ENCODE peak calls at places on chromosomes 7 and 10, in five cellular contexts. A is NCI-H1694 treated with DMSO at 0.1 percent for 48 hours, O is OCI-M1, X is germinal center, C is GM23338. W is an unnamed sample.

GRCh38 chr10:73750807-73751206 is 6.6 kb downstream of the SEC24C start:
- DNase-seq in X (no peak), O (no peak), C (no peak), A (no peak), W (no peak)

GRCh38 chr7:48130658-48131108 is 40.6 kb upstream of the ABCA13 start:
- DNase-seq in C (no peak), O (no peak), A (no peak), X (no peak), W (no peak)

GRCh38 chr10:119139464-119140067 is 25.9 kb downstream of the SFXN4 start:
- DNase-seq in C (peak; percentile 64), X (peak; percentile 83), A (no peak), O (peak; percentile 13), W (no peak)

GRCh38 chr7:84720456-84721097 is 466.3 kb downstream of the SEMA3D start:
- DNase-seq in A (no peak), X (no peak), O (no peak), C (no peak), W (no peak)

GRCh38 chr10:46002916-46003693 is 27.3 kb downstream of the NCOA4 start:
- DNase-seq in A (no peak), X (no peak), O (no peak), C (no peak), W (no peak)

GRCh38 chr7:140745654-140746053 is 49.1 kb downstream of the NDUFB2 start:
- DNase-seq in A (no peak), O (peak; percentile 11), X (no peak), C (no peak), W (no peak)

GRCh38 chr7:143492043-143492471 is 14.4 kb downstream of the TAS2R41 start:
- DNase-seq in C (no peak), O (peak; percentile 20), A (no peak), X (no peak), W (no peak)

GRCh38 chr7:31043035-31043434 is 9.1 kb upstream of the ADCYAP1R1 start:
- DNase-seq in A (peak; percentile 81), C (peak; percentile 69), X (no peak), O (no peak), W (peak; percentile 96)

GRCh38 chr7:51321961-51322515 is 5.4 kb upstream of the COBL start:
- DNase-seq in C (peak; percentile 51), O (no peak), X (no peak), A (no peak), W (no peak)

GRCh38 chr7:91651986-91652385 is 228.5 kb downstream of the MTERF1 start:
- DNase-seq in X (no peak), O (no peak), A (no peak), C (no peak), W (no peak)

GRCh38 chr7:44639701-44640321 is 33.4 kb downstream of the OGDH start:
- DNase-seq in O (no peak), X (no peak), C (peak; percentile 69), A (no peak), W (no peak)

GRCh38 chr7:20698469-20698868 is 83.0 kb downstream of the ABCB5 start:
- DNase-seq in A (no peak), C (no peak), O (peak; percentile 3), X (no peak), W (no peak)

GRCh38 chr10:77361846-77362245 is 275.8 kb downstream of the KCNMA1 start:
- DNase-seq in C (no peak), A (no peak), O (no peak), X (no peak), W (no peak)

GRCh38 chr10:95834375-95834774 is 73.4 kb upstream of the CC2D2B start:
- DNase-seq in X (no peak), O (no peak), A (no peak), C (no peak), W (no peak)

GRCh38 chr10:46091080-46091833 is 45.2 kb upstream of the MSMB start:
- DNase-seq in C (no peak), O (no peak), X (no peak), A (no peak), W (no peak)

GRCh38 chr7:7970620-7971307 is 2.2 kb downstream of the GLCCI1 start:
- DNase-seq in C (no peak), O (peak; percentile 51), X (no peak), A (peak; percentile 45), W (peak; percentile 49)

GRCh38 chr7:43454936-43455518 is 127.9 kb upstream of the STK17A start:
- DNase-seq in X (peak; percentile 44), O (peak; percentile 59), A (no peak), C (peak; percentile 87), W (no peak)

GRCh38 chr10:131198401-131198800 is 113.1 kb downstream of the TCERG1L start:
- DNase-seq in O (no peak), C (no peak), X (no peak), A (no peak), W (no peak)

GRCh38 chr10:88555190-88555894 is 27.8 kb downstream of the RNLS start:
- DNase-seq in A (no peak), O (peak; percentile 60), C (peak; percentile 33), X (no peak), W (no peak)

GRCh38 chr10:128609460-128609859 is 483.2 kb upstream of the MKI67 start:
- DNase-seq in C (no peak), O (no peak), X (no peak), A (no peak), W (no peak)

GRCh38 chr7:116706668-116707126 is 34.7 kb downstream of the MET start:
- DNase-seq in O (no peak), X (no peak), C (peak; percentile 44), A (no peak), W (no peak)